ENCODE peak calls at places on chromosomes 2 and 18, in six cellular contexts. Z, A, W, Y, X and K are unnamed samples.

GRCh38 chr18:11391636-11392035 is 217.8 kb upstream of the SLC35G4 start:
- DNase-seq in Z (no peak), A (no peak), W (no peak), Y (no peak), X (no peak), K (peak; percentile 15)

GRCh38 chr2:126662623-126663022 is 6.7 kb downstream of the GYPC start:
- DNase-seq in Z (no peak), A (no peak), W (no peak), Y (no peak), X (no peak), K (no peak)

GRCh38 chr2:44155577-44156446 is 12.9 kb upstream of the PPM1B start:
- DNase-seq in Z (no peak), A (peak; percentile 25), W (no peak), Y (no peak), X (no peak), K (peak; percentile 48)

GRCh38 chr18:45370190-45371010 is 244.9 kb upstream of the SLC14A2 start:
- DNase-seq in Z (no peak), A (no peak), W (no peak), Y (no peak), X (peak; percentile 74), K (peak; percentile 74)

GRCh38 chr2:132009874-132010521 is 151.8 kb downstream of the ANKRD30BL start:
- DNase-seq in Z (no peak), A (no peak), W (no peak), Y (no peak), X (no peak), K (no peak)

GRCh38 chr2:172021074-172021931 is 21.6 kb downstream of the METAP1D start:
- DNase-seq in Z (no peak), A (no peak), W (no peak), Y (no peak), X (no peak), K (peak; percentile 29)

GRCh38 chr18:35197286-35197685 is 43.5 kb upstream of the ZNF397 start:
- DNase-seq in Z (no peak), A (no peak), W (no peak), Y (no peak), X (no peak), K (no peak)

GRCh38 chr2:108244667-108245414 is 5.1 kb downstream of the SULT1C3 start:
- DNase-seq in Z (no peak), A (no peak), W (no peak), Y (no peak), X (no peak), K (peak; percentile 1)

GRCh38 chr2:191625016-191625415 is 52.9 kb upstream of the NABP1 start:
- DNase-seq in Z (no peak), A (no peak), W (peak; percentile 34), Y (no peak), X (peak; percentile 26), K (no peak)

GRCh38 chr2:64204006-64204632 is 59.9 kb upstream of the PELI1 start:
- DNase-seq in Z (peak; percentile 82), A (no peak), W (peak; percentile 49), Y (peak; percentile 4), X (peak; percentile 39), K (peak; percentile 49)